ENCODE peak calls at places on chromosome 9, in five cellular contexts. T, M, F, K and E are unnamed samples.

GRCh38 chr9:70066418-70066817 is 22.8 kb downstream of the MAMDC2 start:
- DNase-seq in T (no peak), M (no peak), F (no peak), K (no peak), E (no peak)

GRCh38 chr9:114002271-114002985 is 75.7 kb downstream of the AMBP start:
- DNase-seq in T (no peak), M (no peak), F (no peak), K (no peak), E (no peak)

GRCh38 chr9:89360465-89360864 is 42.2 kb downstream of the SECISBP2 start:
- DNase-seq in T (no peak), M (no peak), F (peak), K (no peak), E (peak)

GRCh38 chr9:71729816-71730526 is 38.3 kb downstream of the CEMIP2 start:
- DNase-seq in T (no peak), M (no peak), F (no peak), K (no peak), E (no peak)

GRCh38 chr9:107761307-107761706 is 271.7 kb upstream of the KLF4 start:
- DNase-seq in T (no peak), M (no peak), F (no peak), K (no peak), E (no peak)

GRCh38 chr9:136036050-136036449 is 59.0 kb downstream of the NACC2 start:
- DNase-seq in T (no peak), M (no peak), F (no peak), K (no peak), E (no peak)

GRCh38 chr9:93427655-93428379 is 23.7 kb upstream of the FAM120A start:
- DNase-seq in T (no peak), M (no peak), F (peak), K (no peak), E (no peak)

GRCh38 chr9:93645149-93645889 is 68.9 kb downstream of the PHF2 start:
- DNase-seq in T (no peak), M (no peak), F (no peak), K (no peak), E (no peak)

GRCh38 chr9:111482656-111483418 is 1.3 kb downstream of the ECPAS start:
- DNase-seq in T (no peak), M (peak), F (peak), K (peak), E (peak)

GRCh38 chr9:98108540-98109031 is 10.4 kb downstream of the TRIM14 start:
- DNase-seq in T (no peak), M (no peak), F (no peak), K (no peak), E (peak)

GRCh38 chr9:88017086-88017485 is 42.8 kb upstream of the CDK20 start:
- DNase-seq in T (no peak), M (no peak), F (no peak), K (no peak), E (no peak)

GRCh38 chr9:134162926-134163373 is 1.4 kb downstream of the RNU6ATAC start:
- DNase-seq in T (no peak), M (no peak), F (no peak), K (no peak), E (no peak)

GRCh38 chr9:123928471-123929176 is 1.3 kb downstream of the DENND1A start:
- DNase-seq in T (no peak), M (no peak), F (no peak), K (no peak), E (peak)

GRCh38 chr9:81671880-81672280 is 17.5 kb downstream of the TLE1 start:
- DNase-seq in T (no peak), M (no peak), F (no peak), K (no peak), E (peak)

GRCh38 chr9:6793203-6793602 is 35.4 kb downstream of the KDM4C start:
- DNase-seq in T (no peak), M (no peak), F (no peak), K (no peak), E (no peak)

GRCh38 chr9:114521846-114522245 is 16.6 kb upstream of the WHRN start:
- DNase-seq in T (no peak), M (no peak), F (no peak), K (no peak), E (no peak)

GRCh38 chr9:114272739-114273431 is 50.0 kb upstream of the ORM1 start:
- DNase-seq in T (no peak), M (no peak), F (no peak), K (no peak), E (no peak)

GRCh38 chr9:22119537-22120167 is 110.5 kb upstream of the CDKN2B start:
- DNase-seq in T (no peak), M (no peak), F (peak), K (no peak), E (peak)

GRCh38 chr9:133701321-133701980 is 36.7 kb downstream of the SARDH start:
- DNase-seq in T (no peak), M (no peak), F (no peak), K (no peak), E (peak)

GRCh38 chr9:133727277-133727875 is 10.8 kb downstream of the SARDH start:
- DNase-seq in T (no peak), M (no peak), F (peak), K (no peak), E (no peak)

GRCh38 chr9:71769175-71770165 is 1.2 kb upstream of the CEMIP2 start:
- DNase-seq in T (no peak), M (peak), F (peak), K (peak), E (peak)

GRCh38 chr9:23826120-23826629 is at the start of gene ELAVL2:
- DNase-seq in T (peak), M (peak), F (peak), K (no peak), E (peak)

GRCh38 chr9:134925011-134925511 is 7.3 kb upstream of the FCN1 start:
- DNase-seq in T (no peak), M (no peak), F (no peak), K (no peak), E (no peak)

GRCh38 chr9:136864996-136865767 is 926 bp downstream of the EDF1 start:
- DNase-seq in T (no peak), M (no peak), F (no peak), K (no peak), E (no peak)

GRCh38 chr9:68547417-68547816 is 6.7 kb upstream of the TMEM252 start:
- DNase-seq in T (no peak), M (no peak), F (no peak), K (no peak), E (no peak)

GRCh38 chr9:21434202-21435014 is 5.8 kb upstream of the IFNA1 start:
- DNase-seq in T (no peak), M (peak), F (peak), K (no peak), E (peak)

GRCh38 chr9:98551511-98552286 is 157.0 kb downstream of the GABBR2 start:
- DNase-seq in T (no peak), M (no peak), F (no peak), K (no peak), E (no peak)

GRCh38 chr9:27276182-27277030 is 20.5 kb downstream of the EQTN start:
- DNase-seq in T (peak), M (no peak), F (peak), K (no peak), E (peak)

GRCh38 chr9:136311433-136312375 is 7.8 kb upstream of the CCDC187 start:
- DNase-seq in T (peak), M (no peak), F (no peak), K (no peak), E (no peak)

GRCh38 chr9:109319072-109319630 is 1.7 kb downstream of the EPB41L4B start:
- DNase-seq in T (no peak), M (no peak), F (peak), K (no peak), E (no peak)

GRCh38 chr9:125472562-125472925 is 210.9 kb downstream of the GAPVD1 start:
- DNase-seq in T (no peak), M (no peak), F (no peak), K (no peak), E (no peak)

GRCh38 chr9:91082709-91083108 is 279.0 kb downstream of the AUH start:
- DNase-seq in T (peak), M (no peak), F (no peak), K (no peak), E (no peak)

GRCh38 chr9:125970340-125970739 is 223.2 kb downstream of the PBX3 start:
- DNase-seq in T (no peak), M (no peak), F (no peak), K (no peak), E (no peak)

GRCh38 chr9:35906923-35907699 is 1.1 kb downstream of the HRCT1 start:
- DNase-seq in T (no peak), M (no peak), F (peak), K (no peak), E (no peak)

GRCh38 chr9:22469928-22470544 is 23.4 kb downstream of the DMRTA1 start:
- DNase-seq in T (no peak), M (peak), F (peak), K (no peak), E (peak)

GRCh38 chr9:16475257-16475656 is 395.2 kb downstream of the BNC2 start:
- DNase-seq in T (no peak), M (no peak), F (no peak), K (no peak), E (no peak)